ENCODE peak calls at places on chromosomes 4 and X, in nine cellular contexts. W is BJ; D is omental fat pad; V is activated T-helper 1 cell treated with anti-CD3 and anti-CD28 coated beads, Interleukin-2, amount 50 U/mL, for 16 hours; B is adipocyte; O is activated CD4-positive, alpha-beta T cell treated with anti-CD3 and anti-CD28 coated beads for 48 hours; S is stimulated activated CD8-positive, alpha-beta memory T cell treated with anti-CD3 and anti-CD28 coated beads, Interleukin-4, amount 100 ng/mL, for 48 hours; M is substantia nigra; I is SW 1271. G is an unnamed sample.

GRCh38 chrX:127129510-127129909 is 310.0 kb downstream of the PRR32 start:
- DNase-seq in W (no peak), D (no peak), V (no peak), B (no peak), O (no peak), S (no peak), M (no peak), I (no peak), G (no peak)

GRCh38 chrX:1244164-1245076 is 24.2 kb upstream of the CSF2RA start:
- DNase-seq in W (no peak), D (no peak), V (no peak), B (no peak), O (no peak), S (peak; percentile 50), M (no peak), I (no peak), G (peak; percentile 38)

GRCh38 chrX:149515954-149516602 is 11.0 kb upstream of the IDS start:
- DNase-seq in W (no peak), D (no peak), V (no peak), B (no peak), O (no peak), S (no peak), M (no peak), I (no peak), G (no peak)

GRCh38 chrX:28910501-28910900 is 323.3 kb downstream of the IL1RAPL1 start:
- DNase-seq in W (no peak), D (no peak), V (no peak), B (no peak), O (no peak), S (no peak), M (no peak), I (no peak), G (no peak)

GRCh38 chr4:134027931-134028330 is 173.7 kb downstream of the PABPC4L start:
- DNase-seq in W (peak; percentile 49), D (no peak), V (no peak), B (peak; percentile 62), O (no peak), S (no peak), M (no peak), I (no peak), G (no peak)

GRCh38 chrX:82218361-82218760 is 1016.5 kb downstream of the SH3BGRL start:
- DNase-seq in W (no peak), D (no peak), V (no peak), B (peak; percentile 1), O (no peak), S (no peak), M (no peak), I (no peak), G (no peak)

GRCh38 chr4:48667148-48667547 is 112.9 kb downstream of the FRYL start:
- DNase-seq in W (no peak), D (no peak), V (no peak), B (no peak), O (no peak), S (no peak), M (no peak), I (no peak), G (no peak)

GRCh38 chr4:1375761-1376322 is 28.8 kb downstream of the UVSSA start:
- DNase-seq in W (no peak), D (no peak), V (no peak), B (no peak), O (no peak), S (no peak), M (no peak), I (no peak), G (no peak)

GRCh38 chr4:23697001-23697528 is 192.8 kb downstream of the PPARGC1A start:
- DNase-seq in W (no peak), D (no peak), V (no peak), B (no peak), O (no peak), S (no peak), M (no peak), I (no peak), G (no peak)

GRCh38 chrX:57074458-57074857 is 46.9 kb downstream of the SPIN2B start:
- DNase-seq in W (no peak), D (no peak), V (no peak), B (no peak), O (no peak), S (no peak), M (no peak), I (no peak), G (no peak)

GRCh38 chr4:73608677-73609594 is 11.3 kb downstream of the RASSF6 start:
- DNase-seq in W (no peak), D (no peak), V (no peak), B (peak; percentile 36), O (no peak), S (no peak), M (no peak), I (no peak), G (no peak)

GRCh38 chr4:132619968-132620367 is 529.1 kb upstream of the PCDH10 start:
- DNase-seq in W (no peak), D (no peak), V (no peak), B (no peak), O (no peak), S (no peak), M (no peak), I (no peak), G (no peak)

GRCh38 chrX:51608766-51609165 is 9.9 kb downstream of the CENPVL3 start:
- DNase-seq in W (no peak), D (no peak), V (no peak), B (peak; percentile 17), O (no peak), S (no peak), M (no peak), I (no peak), G (no peak)

GRCh38 chr4:15542795-15543194 is 73.1 kb downstream of the CC2D2A start:
- DNase-seq in W (no peak), D (no peak), V (no peak), B (no peak), O (no peak), S (no peak), M (no peak), I (no peak), G (no peak)

GRCh38 chr4:2950221-2950989 is 12.8 kb downstream of the NOP14 start:
- DNase-seq in W (no peak), D (no peak), V (no peak), B (no peak), O (no peak), S (no peak), M (no peak), I (no peak), G (no peak)

GRCh38 chrX:153397256-153397960 is 3.7 kb downstream of the PNMA6E start:
- DNase-seq in W (no peak), D (no peak), V (no peak), B (no peak), O (no peak), S (no peak), M (no peak), I (no peak), G (no peak)

GRCh38 chr4:26206981-26207380 is 113.8 kb upstream of the RBPJ start:
- DNase-seq in W (no peak), D (no peak), V (no peak), B (no peak), O (no peak), S (no peak), M (no peak), I (no peak), G (no peak)

GRCh38 chr4:151798678-151799416 is 38.0 kb upstream of the GATB start:
- DNase-seq in W (no peak), D (no peak), V (no peak), B (no peak), O (no peak), S (no peak), M (no peak), I (no peak), G (no peak)

GRCh38 chrX:153647461-153648357 is 706 bp downstream of the DUSP9 start:
- DNase-seq in W (no peak), D (peak; percentile 15), V (no peak), B (no peak), O (no peak), S (no peak), M (no peak), I (no peak), G (no peak)

GRCh38 chr4:181372014-181372413 is 871.2 kb upstream of the TENM3 start:
- DNase-seq in W (no peak), D (no peak), V (no peak), B (no peak), O (no peak), S (no peak), M (no peak), I (no peak), G (no peak)

GRCh38 chr4:4913628-4914027 is 54.2 kb downstream of the MSX1 start:
- DNase-seq in W (no peak), D (no peak), V (no peak), B (no peak), O (no peak), S (no peak), M (no peak), I (no peak), G (no peak)

GRCh38 chr4:177938226-177938625 is 496.0 kb upstream of the AGA start:
- DNase-seq in W (no peak), D (no peak), V (no peak), B (no peak), O (no peak), S (no peak), M (no peak), I (no peak), G (no peak)

GRCh38 chr4:69727412-69727811 is 33.0 kb downstream of the SULT1B1 start:
- DNase-seq in W (no peak), D (no peak), V (no peak), B (no peak), O (no peak), S (no peak), M (no peak), I (no peak), G (no peak)

GRCh38 chrX:16946361-16946964 is at the start of gene REPS2:
- DNase-seq in W (no peak), D (peak; percentile 52), V (peak; percentile 54), B (peak; percentile 79), O (peak; percentile 80), S (peak; percentile 77), M (peak; percentile 71), I (peak; percentile 39), G (peak; percentile 73)

GRCh38 chr4:26235500-26235899 is 85.3 kb upstream of the RBPJ start:
- DNase-seq in W (no peak), D (no peak), V (no peak), B (peak; percentile 85), O (no peak), S (no peak), M (peak; percentile 26), I (no peak), G (no peak)

GRCh38 chr4:7987148-7987989 is 47.7 kb upstream of the AFAP1 start:
- DNase-seq in W (no peak), D (peak; percentile 78), V (peak; percentile 64), B (peak; percentile 90), O (peak; percentile 86), S (peak; percentile 90), M (peak; percentile 50), I (peak; percentile 42), G (peak; percentile 79)

GRCh38 chr4:476501-476900 is 22.5 kb downstream of the ZNF721 start:
- DNase-seq in W (no peak), D (no peak), V (no peak), B (peak; percentile 19), O (no peak), S (no peak), M (no peak), I (no peak), G (no peak)

GRCh38 chrX:153771261-153771681 is 7.2 kb downstream of the PLXNB3 start:
- DNase-seq in W (no peak), D (no peak), V (no peak), B (no peak), O (no peak), S (no peak), M (no peak), I (no peak), G (no peak)

GRCh38 chr4:8831221-8832129 is 40.2 kb downstream of the HMX1 start:
- DNase-seq in W (no peak), D (no peak), V (no peak), B (no peak), O (no peak), S (peak; percentile 10), M (no peak), I (no peak), G (no peak)

GRCh38 chr4:186781032-186781917 is 57.6 kb upstream of the FAT1 start:
- DNase-seq in W (no peak), D (no peak), V (no peak), B (peak; percentile 50), O (no peak), S (no peak), M (no peak), I (no peak), G (no peak)

GRCh38 chr4:107997001-107997788 is 7.5 kb downstream of the HADH start:
- DNase-seq in W (peak; percentile 85), D (no peak), V (no peak), B (peak; percentile 60), O (no peak), S (no peak), M (no peak), I (no peak), G (no peak)